ENCODE peak calls at places on chromosomes 16 and 17, in eight cellular contexts. R, J, W, B, V, D, S and C are unnamed samples.

GRCh38 chr16:15509593-15510520 is 75.5 kb downstream of the BMERB1 start:
- DNase-seq in R (no peak), J (peak), W (peak), B (no peak), V (no peak), D (peak), S (no peak), C (no peak)

GRCh38 chr17:28993013-28993600 is 12.7 kb downstream of the SEZ6 start:
- DNase-seq in R (no peak), J (no peak), W (no peak), B (no peak), V (peak), D (peak), S (no peak), C (no peak)

GRCh38 chr17:81125573-81126081 is 39.7 kb upstream of the PVALEF start:
- DNase-seq in R (no peak), J (no peak), W (peak), B (peak), V (peak), D (no peak), S (no peak), C (no peak)

GRCh38 chr17:62869885-62870580 is 61.9 kb upstream of the MARCHF10 start:
- DNase-seq in R (peak), J (peak), W (peak), B (peak), V (peak), D (peak), S (no peak), C (no peak)

GRCh38 chr17:78176548-78177025 is 8.2 kb downstream of the SYNGR2 start:
- DNase-seq in R (peak), J (peak), W (peak), B (no peak), V (peak), D (peak), S (peak), C (no peak)

GRCh38 chr17:28928061-28928460 is 23.3 kb downstream of the PHF12 start:
- DNase-seq in R (no peak), J (peak), W (peak), B (no peak), V (peak), D (peak), S (no peak), C (no peak)

GRCh38 chr16:48831081-48831722 is 221.2 kb upstream of the N4BP1 start:
- DNase-seq in R (peak), J (no peak), W (no peak), B (peak), V (no peak), D (peak), S (peak), C (no peak)

GRCh38 chr17:15510361-15510760 is 42.9 kb upstream of the CDRT4 start:
- DNase-seq in R (no peak), J (peak), W (peak), B (no peak), V (peak), D (peak), S (no peak), C (no peak)

GRCh38 chr16:72554935-72555334 is 383.0 kb upstream of the PMFBP1 start:
- DNase-seq in R (no peak), J (peak), W (peak), B (no peak), V (peak), D (peak), S (no peak), C (no peak)

GRCh38 chr17:34163681-34164080 is 91.4 kb upstream of the CCL2 start:
- DNase-seq in R (peak), J (no peak), W (peak), B (no peak), V (peak), D (no peak), S (peak), C (no peak)

GRCh38 chr16:69711115-69711740 is 15.1 kb downstream of the NQO1 start:
- DNase-seq in R (no peak), J (peak), W (peak), B (no peak), V (peak), D (no peak), S (no peak), C (no peak)

GRCh38 chr17:45896803-45897693 is 2.7 kb downstream of the MAPT start:
- DNase-seq in R (no peak), J (no peak), W (peak), B (peak), V (no peak), D (no peak), S (no peak), C (no peak)

GRCh38 chr16:82660078-82660645 is 33.4 kb downstream of the CDH13 start:
- DNase-seq in R (no peak), J (peak), W (peak), B (peak), V (peak), D (no peak), S (peak), C (no peak)

GRCh38 chr16:11572301-11572995 is 14.3 kb downstream of the LITAF start:
- DNase-seq in R (no peak), J (no peak), W (no peak), B (no peak), V (no peak), D (no peak), S (no peak), C (no peak)

GRCh38 chr17:75271233-75271954 is 363 bp upstream of the MIF4GD start:
- DNase-seq in R (peak), J (peak), W (peak), B (peak), V (peak), D (peak), S (peak), C (peak)

GRCh38 chr16:53631236-53631635 is 72.4 kb downstream of the RPGRIP1L start:
- DNase-seq in R (no peak), J (no peak), W (no peak), B (no peak), V (no peak), D (no peak), S (no peak), C (no peak)

GRCh38 chr17:83126275-83126930 is 47.0 kb downstream of the METRNL start:
- DNase-seq in R (no peak), J (no peak), W (no peak), B (no peak), V (no peak), D (no peak), S (no peak), C (no peak)

GRCh38 chr16:84741351-84741791 is 41.6 kb downstream of the USP10 start:
- DNase-seq in R (no peak), J (no peak), W (peak), B (no peak), V (peak), D (peak), S (peak), C (no peak)

GRCh38 chr17:78211032-78211431 is 3.0 kb upstream of the BIRC5 start:
- DNase-seq in R (no peak), J (no peak), W (no peak), B (no peak), V (no peak), D (no peak), S (no peak), C (no peak)

GRCh38 chr17:40491486-40491885 is 9.9 kb downstream of the TNS4 start:
- DNase-seq in R (no peak), J (no peak), W (no peak), B (peak), V (no peak), D (no peak), S (no peak), C (no peak)

GRCh38 chr17:63780507-63780906 is 6.5 kb downstream of the DDX42 start:
- DNase-seq in R (no peak), J (peak), W (peak), B (no peak), V (peak), D (peak), S (peak), C (no peak)

GRCh38 chr16:83113317-83113716 is 486.5 kb downstream of the CDH13 start:
- DNase-seq in R (peak), J (peak), W (peak), B (no peak), V (peak), D (no peak), S (peak), C (peak)

GRCh38 chr17:4162366-4162765 is 19.4 kb downstream of the CYB5D2 start:
- DNase-seq in R (no peak), J (no peak), W (no peak), B (no peak), V (no peak), D (no peak), S (no peak), C (no peak)

GRCh38 chr17:17712268-17712924 is 31.1 kb downstream of the RAI1 start:
- DNase-seq in R (no peak), J (peak), W (peak), B (no peak), V (peak), D (peak), S (peak), C (no peak)

GRCh38 chr16:81469710-81470481 is 25.3 kb downstream of the CMIP start:
- DNase-seq in R (no peak), J (peak), W (no peak), B (no peak), V (no peak), D (no peak), S (no peak), C (no peak)